ENCODE peak calls at places on chromosomes 1 and 21, in eight cellular contexts. One of them, this sample, is unnamed.

GRCh38 chr21:32413697-32414578 is 1.4 kb downstream of the EVA1C start:
- DNase-seq in stomach: no peak
- DNase-seq in endothelial cell of umbilical vein: peak; percentile 68
- DNase-seq in GM12891: no peak
- DNase-seq in GM12892: no peak
- DNase-seq in HCT116: no peak
- DNase-seq in upper lobe of left lung: peak; percentile 82
- DNase-seq in esophagus muscularis mucosa: no peak
- DNase-seq in this sample: peak; percentile 62

GRCh38 chr1:110481968-110482623 is 31.1 kb downstream of the PROK1 start:
- DNase-seq in stomach: no peak
- DNase-seq in endothelial cell of umbilical vein: no peak
- DNase-seq in GM12891: no peak
- DNase-seq in GM12892: no peak
- DNase-seq in HCT116: no peak
- DNase-seq in upper lobe of left lung: no peak
- DNase-seq in esophagus muscularis mucosa: no peak
- DNase-seq in this sample: no peak

GRCh38 chr1:55275151-55275748 is 60.1 kb upstream of the USP24 start:
- DNase-seq in stomach: no peak
- DNase-seq in endothelial cell of umbilical vein: no peak
- DNase-seq in GM12891: no peak
- DNase-seq in GM12892: no peak
- DNase-seq in HCT116: no peak
- DNase-seq in upper lobe of left lung: no peak
- DNase-seq in esophagus muscularis mucosa: no peak
- DNase-seq in this sample: no peak

GRCh38 chr1:45499415-45499769 is 481 bp downstream of the CCDC163 start:
- DNase-seq in stomach: no peak
- DNase-seq in endothelial cell of umbilical vein: peak; percentile 12
- DNase-seq in GM12891: no peak
- DNase-seq in GM12892: no peak
- DNase-seq in HCT116: no peak
- DNase-seq in upper lobe of left lung: no peak
- DNase-seq in esophagus muscularis mucosa: no peak
- DNase-seq in this sample: no peak

GRCh38 chr1:180154325-180155201 is at the start of gene QSOX1:
- DNase-seq in stomach: peak; percentile 92
- DNase-seq in endothelial cell of umbilical vein: peak; percentile 82
- DNase-seq in GM12891: peak; percentile 98
- DNase-seq in GM12892: peak; percentile 96
- DNase-seq in HCT116: peak; percentile 61
- DNase-seq in upper lobe of left lung: peak; percentile 94
- DNase-seq in esophagus muscularis mucosa: peak; percentile 94
- DNase-seq in this sample: peak; percentile 92

GRCh38 chr1:37574834-37575479 is 18.2 kb downstream of the DNALI1 start:
- DNase-seq in stomach: no peak
- DNase-seq in endothelial cell of umbilical vein: peak; percentile 81
- DNase-seq in GM12891: no peak
- DNase-seq in GM12892: no peak
- DNase-seq in HCT116: no peak
- DNase-seq in upper lobe of left lung: no peak
- DNase-seq in esophagus muscularis mucosa: no peak
- DNase-seq in this sample: no peak

GRCh38 chr1:20574686-20575543 is 14.0 kb upstream of the CDA start:
- DNase-seq in stomach: peak; percentile 69
- DNase-seq in endothelial cell of umbilical vein: peak; percentile 87
- DNase-seq in GM12891: peak; percentile 68
- DNase-seq in GM12892: peak; percentile 58
- DNase-seq in HCT116: peak; percentile 85
- DNase-seq in upper lobe of left lung: peak; percentile 79
- DNase-seq in esophagus muscularis mucosa: no peak
- DNase-seq in this sample: peak; percentile 81

GRCh38 chr1:246907472-246907871 is 24.3 kb downstream of the AHCTF1 start:
- DNase-seq in stomach: no peak
- DNase-seq in endothelial cell of umbilical vein: peak; percentile 63
- DNase-seq in GM12891: no peak
- DNase-seq in GM12892: no peak
- DNase-seq in HCT116: peak; percentile 21
- DNase-seq in upper lobe of left lung: no peak
- DNase-seq in esophagus muscularis mucosa: no peak
- DNase-seq in this sample: no peak

GRCh38 chr1:204513117-204513716 is 3.0 kb upstream of the MDM4 start:
- DNase-seq in stomach: no peak
- DNase-seq in endothelial cell of umbilical vein: no peak
- DNase-seq in GM12891: no peak
- DNase-seq in GM12892: no peak
- DNase-seq in HCT116: no peak
- DNase-seq in upper lobe of left lung: no peak
- DNase-seq in esophagus muscularis mucosa: no peak
- DNase-seq in this sample: no peak

GRCh38 chr1:31795801-31796621 is 19.8 kb downstream of the SPOCD1 start:
- DNase-seq in stomach: peak; percentile 27
- DNase-seq in endothelial cell of umbilical vein: peak; percentile 34
- DNase-seq in GM12891: no peak
- DNase-seq in GM12892: no peak
- DNase-seq in HCT116: no peak
- DNase-seq in upper lobe of left lung: peak; percentile 4
- DNase-seq in esophagus muscularis mucosa: no peak
- DNase-seq in this sample: peak; percentile 40

GRCh38 chr1:53562256-53562982 is 103.2 kb downstream of the DMRTB1 start:
- DNase-seq in stomach: no peak
- DNase-seq in endothelial cell of umbilical vein: no peak
- DNase-seq in GM12891: no peak
- DNase-seq in GM12892: no peak
- DNase-seq in HCT116: no peak
- DNase-seq in upper lobe of left lung: peak; percentile 19
- DNase-seq in esophagus muscularis mucosa: no peak
- DNase-seq in this sample: peak; percentile 21

GRCh38 chr1:239386453-239387303 is at the start of gene CHRM3:
- DNase-seq in stomach: peak; percentile 89
- DNase-seq in endothelial cell of umbilical vein: no peak
- DNase-seq in GM12891: no peak
- DNase-seq in GM12892: no peak
- DNase-seq in HCT116: no peak
- DNase-seq in upper lobe of left lung: peak; percentile 78
- DNase-seq in esophagus muscularis mucosa: no peak
- DNase-seq in this sample: no peak

GRCh38 chr1:92538413-92539061 is 51.8 kb upstream of the GFI1 start:
- DNase-seq in stomach: no peak
- DNase-seq in endothelial cell of umbilical vein: peak; percentile 21
- DNase-seq in GM12891: no peak
- DNase-seq in GM12892: peak; percentile 18
- DNase-seq in HCT116: no peak
- DNase-seq in upper lobe of left lung: no peak
- DNase-seq in esophagus muscularis mucosa: no peak
- DNase-seq in this sample: no peak

GRCh38 chr1:153921803-153922075 is 1.0 kb downstream of the GATAD2B start:
- DNase-seq in stomach: no peak
- DNase-seq in endothelial cell of umbilical vein: peak; percentile 30
- DNase-seq in GM12891: no peak
- DNase-seq in GM12892: no peak
- DNase-seq in HCT116: no peak
- DNase-seq in upper lobe of left lung: no peak
- DNase-seq in esophagus muscularis mucosa: no peak
- DNase-seq in this sample: no peak

GRCh38 chr1:27600500-27601175 is 3.3 kb downstream of the AHDC1 start:
- DNase-seq in stomach: no peak
- DNase-seq in endothelial cell of umbilical vein: peak; percentile 51
- DNase-seq in GM12891: no peak
- DNase-seq in GM12892: no peak
- DNase-seq in HCT116: no peak
- DNase-seq in upper lobe of left lung: no peak
- DNase-seq in esophagus muscularis mucosa: no peak
- DNase-seq in this sample: no peak

GRCh38 chr1:17437260-17438175 is 2.0 kb downstream of the RCC2 start:
- DNase-seq in stomach: peak; percentile 44
- DNase-seq in endothelial cell of umbilical vein: peak; percentile 43
- DNase-seq in GM12891: peak; percentile 83
- DNase-seq in GM12892: peak; percentile 80
- DNase-seq in HCT116: no peak
- DNase-seq in upper lobe of left lung: no peak
- DNase-seq in esophagus muscularis mucosa: no peak
- DNase-seq in this sample: no peak

GRCh38 chr1:64308856-64309255 is 105.4 kb downstream of the UBE2U start:
- DNase-seq in stomach: no peak
- DNase-seq in endothelial cell of umbilical vein: peak; percentile 15
- DNase-seq in GM12891: no peak
- DNase-seq in GM12892: no peak
- DNase-seq in HCT116: no peak
- DNase-seq in upper lobe of left lung: no peak
- DNase-seq in esophagus muscularis mucosa: no peak
- DNase-seq in this sample: no peak

GRCh38 chr1:200883118-200883517 is 10.3 kb downstream of the GPR25 start:
- DNase-seq in stomach: peak; percentile 10
- DNase-seq in endothelial cell of umbilical vein: no peak
- DNase-seq in GM12891: no peak
- DNase-seq in GM12892: no peak
- DNase-seq in HCT116: no peak
- DNase-seq in upper lobe of left lung: no peak
- DNase-seq in esophagus muscularis mucosa: no peak
- DNase-seq in this sample: peak; percentile 13

GRCh38 chr1:18008116-18008515 is 99.5 kb upstream of the IGSF21 start:
- DNase-seq in stomach: no peak
- DNase-seq in endothelial cell of umbilical vein: no peak
- DNase-seq in GM12891: no peak
- DNase-seq in GM12892: no peak
- DNase-seq in HCT116: no peak
- DNase-seq in upper lobe of left lung: no peak
- DNase-seq in esophagus muscularis mucosa: no peak
- DNase-seq in this sample: no peak

GRCh38 chr21:45699251-45699942 is 55.9 kb downstream of the PCBP3 start:
- DNase-seq in stomach: no peak
- DNase-seq in endothelial cell of umbilical vein: no peak
- DNase-seq in GM12891: no peak
- DNase-seq in GM12892: no peak
- DNase-seq in HCT116: no peak
- DNase-seq in upper lobe of left lung: no peak
- DNase-seq in esophagus muscularis mucosa: no peak
- DNase-seq in this sample: no peak

GRCh38 chr1:230250676-230251075 is 175.5 kb downstream of the PGBD5 start:
- DNase-seq in stomach: no peak
- DNase-seq in endothelial cell of umbilical vein: no peak
- DNase-seq in GM12891: no peak
- DNase-seq in GM12892: no peak
- DNase-seq in HCT116: no peak
- DNase-seq in upper lobe of left lung: no peak
- DNase-seq in esophagus muscularis mucosa: no peak
- DNase-seq in this sample: no peak

DNA sequence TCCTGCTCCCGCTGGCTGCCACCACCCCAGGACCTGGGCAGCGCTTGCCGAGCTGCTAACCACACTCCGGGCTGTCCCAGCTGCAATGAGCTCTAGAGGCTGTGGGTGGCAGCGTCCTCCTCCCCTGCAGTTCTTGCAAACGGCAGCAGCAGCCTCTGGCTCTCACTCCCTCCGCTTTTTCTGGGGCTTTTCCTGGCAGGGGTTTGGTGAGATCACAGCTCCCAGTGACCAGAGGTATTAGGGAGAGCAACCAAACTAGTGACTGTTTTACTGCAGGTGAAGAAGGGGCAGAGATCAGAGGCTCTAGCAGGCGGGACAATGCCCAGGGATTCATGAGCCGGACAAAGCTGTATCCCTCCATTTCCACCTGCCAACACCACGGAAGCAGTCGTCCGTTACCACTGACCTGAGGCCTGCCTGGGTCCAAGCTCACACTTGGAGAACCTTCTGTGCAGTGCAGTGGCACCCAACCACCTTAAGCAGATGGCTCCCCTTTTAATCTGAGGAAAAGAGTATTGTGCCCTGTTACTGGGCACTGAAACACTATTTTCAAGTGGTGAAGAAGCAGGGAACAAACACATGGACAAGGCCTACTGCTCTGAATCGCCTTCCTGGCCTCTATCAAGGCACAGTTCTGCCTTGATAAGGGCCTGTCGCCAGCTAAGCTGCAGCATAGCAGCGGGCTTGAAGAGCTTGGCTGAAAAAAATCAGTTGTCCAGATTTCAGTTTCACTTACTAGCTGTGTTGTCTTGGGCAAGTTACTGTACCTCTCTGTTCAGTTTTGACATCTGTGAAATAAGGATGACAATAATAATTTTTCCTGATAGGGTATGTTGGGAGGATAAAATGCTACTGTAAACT is at the start of gene F5:
- DNase-seq in stomach: peak; percentile 82
- DNase-seq in endothelial cell of umbilical vein: peak; percentile 61
- DNase-seq in GM12891: peak; percentile 30
- DNase-seq in GM12892: peak; percentile 39
- DNase-seq in HCT116: peak; percentile 58
- DNase-seq in upper lobe of left lung: peak; percentile 87
- DNase-seq in esophagus muscularis mucosa: no peak
- DNase-seq in this sample: peak; percentile 84
- TF ChIP-seq POLR2AphosphoS5 in stomach: no peak
- TF ChIP-seq POLR2AphosphoS5 in endothelial cell of umbilical vein: no peak
- TF ChIP-seq POLR2AphosphoS5 in GM12891: no peak
- TF ChIP-seq POLR2AphosphoS5 in GM12892: no peak
- TF ChIP-seq POLR2AphosphoS5 in HCT116: no peak
- TF ChIP-seq POLR2AphosphoS5 in upper lobe of left lung: no peak
- TF ChIP-seq POLR2AphosphoS5 in esophagus muscularis mucosa: no peak
- TF ChIP-seq POLR2AphosphoS5 in this sample: no peak

DNA sequence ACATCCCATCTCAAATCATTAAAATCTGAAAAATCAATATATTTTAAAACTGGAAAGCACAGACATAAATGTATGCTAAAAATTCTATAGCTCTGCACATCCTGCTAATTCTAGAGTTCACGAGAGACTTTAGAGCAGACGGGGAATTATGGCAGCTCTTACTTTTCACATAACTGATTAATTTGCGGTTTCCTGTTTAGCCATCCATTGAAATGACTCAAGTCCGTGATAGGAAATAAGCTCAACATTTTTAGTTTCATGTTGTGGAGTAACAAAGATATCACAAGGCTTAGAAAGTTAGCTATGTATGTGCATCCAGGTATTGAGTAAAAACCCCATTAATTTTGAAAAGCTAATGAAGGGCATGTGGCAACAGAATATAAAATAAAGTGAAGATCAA is 123.2 kb downstream of the SMYD2 start:
- DNase-seq in stomach: no peak
- DNase-seq in endothelial cell of umbilical vein: peak; percentile 90
- DNase-seq in GM12891: no peak
- DNase-seq in GM12892: no peak
- DNase-seq in HCT116: no peak
- DNase-seq in upper lobe of left lung: no peak
- DNase-seq in esophagus muscularis mucosa: no peak
- DNase-seq in this sample: no peak
- TF ChIP-seq POLR2AphosphoS5 in stomach: no peak
- TF ChIP-seq POLR2AphosphoS5 in endothelial cell of umbilical vein: peak; percentile 72
- TF ChIP-seq POLR2AphosphoS5 in GM12891: no peak
- TF ChIP-seq POLR2AphosphoS5 in GM12892: no peak
- TF ChIP-seq POLR2AphosphoS5 in HCT116: no peak
- TF ChIP-seq POLR2AphosphoS5 in upper lobe of left lung: no peak
- TF ChIP-seq POLR2AphosphoS5 in esophagus muscularis mucosa: no peak
- TF ChIP-seq POLR2AphosphoS5 in this sample: no peak

GRCh38 chr21:41973861-41974751 is 20.3 kb upstream of the C2CD2 start:
- DNase-seq in stomach: peak; percentile 22
- DNase-seq in endothelial cell of umbilical vein: peak; percentile 14
- DNase-seq in GM12891: no peak
- DNase-seq in GM12892: no peak
- DNase-seq in HCT116: no peak
- DNase-seq in upper lobe of left lung: no peak
- DNase-seq in esophagus muscularis mucosa: peak; percentile 60
- DNase-seq in this sample: peak; percentile 60
- TF ChIP-seq POLR2AphosphoS5 in stomach: no peak
- TF ChIP-seq POLR2AphosphoS5 in endothelial cell of umbilical vein: no peak
- TF ChIP-seq POLR2AphosphoS5 in GM12891: no peak
- TF ChIP-seq POLR2AphosphoS5 in GM12892: no peak
- TF ChIP-seq POLR2AphosphoS5 in HCT116: no peak
- TF ChIP-seq POLR2AphosphoS5 in upper lobe of left lung: no peak
- TF ChIP-seq POLR2AphosphoS5 in esophagus muscularis mucosa: peak; percentile 33
- TF ChIP-seq POLR2AphosphoS5 in this sample: no peak

GRCh38 chr21:35204850-35205564 is 155.9 kb upstream of the RUNX1 start:
- DNase-seq in stomach: peak; percentile 90
- DNase-seq in endothelial cell of umbilical vein: peak; percentile 96
- DNase-seq in GM12891: no peak
- DNase-seq in GM12892: no peak
- DNase-seq in HCT116: no peak
- DNase-seq in upper lobe of left lung: peak; percentile 58
- DNase-seq in esophagus muscularis mucosa: no peak
- DNase-seq in this sample: peak; percentile 73
- TF ChIP-seq POLR2AphosphoS5 in stomach: no peak
- TF ChIP-seq POLR2AphosphoS5 in endothelial cell of umbilical vein: peak; percentile 50
- TF ChIP-seq POLR2AphosphoS5 in GM12891: no peak
- TF ChIP-seq POLR2AphosphoS5 in GM12892: no peak
- TF ChIP-seq POLR2AphosphoS5 in HCT116: no peak
- TF ChIP-seq POLR2AphosphoS5 in upper lobe of left lung: peak; percentile 63
- TF ChIP-seq POLR2AphosphoS5 in esophagus muscularis mucosa: peak; percentile 35
- TF ChIP-seq POLR2AphosphoS5 in this sample: no peak

This sample was measured in suprapubic skin.